ENCODE peak calls at places on chromosomes 13 and 19, in six cellular contexts. C, O, I, E, W and K are unnamed samples.

GRCh38 chr13:90797335-90797734 is 550.2 kb upstream of the MIR17HG start:
- DNase-seq in C (no peak), O (no peak), I (no peak), E (no peak), W (no peak), K (no peak)

GRCh38 chr19:18419195-18419698 is at the start of gene SSBP4:
- DNase-seq in C (peak), O (no peak), I (peak), E (peak), W (peak), K (peak)

GRCh38 chr19:10543420-10544241 is at the start of gene ATG4D:
- DNase-seq in C (no peak), O (peak), I (peak), E (peak), W (peak), K (peak)

GRCh38 chr19:58562126-58563033 is 4.0 kb upstream of the UBE2M start:
- DNase-seq in C (no peak), O (no peak), I (no peak), E (no peak), W (no peak), K (no peak)

GRCh38 chr13:50104493-50104892 is 89.2 kb downstream of the KCNRG start:
- DNase-seq in C (no peak), O (no peak), I (peak), E (no peak), W (no peak), K (peak)

GRCh38 chr19:2602391-2603181 is 99.9 kb downstream of the GNG7 start:
- DNase-seq in C (no peak), O (peak), I (peak), E (no peak), W (no peak), K (peak)

GRCh38 chr13:52892925-52893324 is 44.5 kb upstream of the PCDH8 start:
- DNase-seq in C (peak), O (peak), I (no peak), E (no peak), W (no peak), K (no peak)

GRCh38 chr13:33751151-33751550 is 66.8 kb upstream of the RFC3 start:
- DNase-seq in C (no peak), O (no peak), I (peak), E (no peak), W (no peak), K (peak)

GRCh38 chr19:33492951-33493350 is 28.6 kb downstream of the PEPD start:
- DNase-seq in C (no peak), O (no peak), I (no peak), E (no peak), W (no peak), K (no peak)

GRCh38 chr13:73109969-73110368 is 51.2 kb downstream of the KLF5 start:
- DNase-seq in C (no peak), O (no peak), I (no peak), E (no peak), W (no peak), K (no peak)

GRCh38 chr13:37127706-37128241 is 22.3 kb upstream of the CSNK1A1L start:
- DNase-seq in C (peak), O (no peak), I (peak), E (no peak), W (no peak), K (peak)

GRCh38 chr13:74661851-74662250 is 527.6 kb upstream of the KLF12 start:
- DNase-seq in C (no peak), O (no peak), I (peak), E (no peak), W (no peak), K (peak)

GRCh38 chr13:40509876-40510275 is 156.6 kb downstream of the FOXO1 start:
- DNase-seq in C (no peak), O (no peak), I (no peak), E (no peak), W (no peak), K (no peak)

GRCh38 chr13:35978607-35979316 is 152.4 kb downstream of the DCLK1 start:
- DNase-seq in C (peak), O (no peak), I (peak), E (peak), W (peak), K (peak)

GRCh38 chr13:111346281-111346680 is 25.8 kb downstream of the TEX29 start:
- DNase-seq in C (no peak), O (no peak), I (no peak), E (no peak), W (no peak), K (no peak)

GRCh38 chr19:7915250-7916136 is 863 bp downstream of the TGFBR3L start:
- DNase-seq in C (no peak), O (no peak), I (no peak), E (no peak), W (no peak), K (no peak)

GRCh38 chr13:80084086-80084676 is 256.7 kb downstream of the SPRY2 start:
- DNase-seq in C (peak), O (no peak), I (peak), E (peak), W (no peak), K (peak)

GRCh38 chr13:97422118-97423054 is 11.6 kb upstream of the RAP2A start:
- DNase-seq in C (peak), O (peak), I (no peak), E (no peak), W (no peak), K (no peak)